ENCODE peak calls at places on chromosomes 13 and 19, in four cellular contexts. One of them, this sample, is unnamed.

GRCh38 chr19:18939922-18940775 is 868 bp downstream of the HOMER3 start:
- DNase-seq in progenitor cell of endocrine pancreas: peak
- DNase-seq in breast epithelium: no peak
- DNase-seq in GM23248: peak
- DNase-seq in this sample: peak

GRCh38 chr13:28730762-28731161 is 12.0 kb upstream of the SLC46A3 start:
- DNase-seq in GM23248: no peak
- DNase-seq in progenitor cell of endocrine pancreas: no peak
- DNase-seq in breast epithelium: no peak
- DNase-seq in this sample: no peak

GRCh38 chr19:47716270-47716937 is 3.2 kb downstream of the EHD2 start:
- DNase-seq in breast epithelium: no peak
- DNase-seq in progenitor cell of endocrine pancreas: no peak
- DNase-seq in GM23248: no peak
- DNase-seq in this sample: no peak

GRCh38 chr19:39190768-39191167 is 6.0 kb upstream of the NCCRP1 start:
- DNase-seq in breast epithelium: no peak
- DNase-seq in progenitor cell of endocrine pancreas: no peak
- DNase-seq in GM23248: no peak
- DNase-seq in this sample: no peak

GRCh38 chr19:43984687-43985000 is 656 bp downstream of the ZNF155 start:
- DNase-seq in breast epithelium: no peak
- DNase-seq in GM23248: peak
- DNase-seq in progenitor cell of endocrine pancreas: no peak
- DNase-seq in this sample: no peak

GRCh38 chr19:16867211-16867610 is 21.6 kb upstream of the F2RL3 start:
- DNase-seq in breast epithelium: no peak
- DNase-seq in progenitor cell of endocrine pancreas: no peak
- DNase-seq in GM23248: no peak
- DNase-seq in this sample: no peak

GRCh38 chr13:21576424-21576823 is 27.5 kb downstream of the MICU2 start:
- DNase-seq in GM23248: peak
- DNase-seq in progenitor cell of endocrine pancreas: no peak
- DNase-seq in breast epithelium: no peak
- DNase-seq in this sample: no peak

GRCh38 chr13:23428183-23428528 is 5.3 kb downstream of the SACS start:
- DNase-seq in progenitor cell of endocrine pancreas: no peak
- DNase-seq in GM23248: peak
- DNase-seq in breast epithelium: no peak
- DNase-seq in this sample: no peak

GRCh38 chr19:55147408-55148251 is 1.4 kb downstream of the TNNT1 start:
- DNase-seq in progenitor cell of endocrine pancreas: no peak
- DNase-seq in breast epithelium: no peak
- DNase-seq in GM23248: no peak
- DNase-seq in this sample: no peak

GRCh38 chr13:41765813-41766212 is 195.1 kb downstream of the VWA8 start:
- DNase-seq in progenitor cell of endocrine pancreas: no peak
- DNase-seq in breast epithelium: no peak
- DNase-seq in GM23248: no peak
- DNase-seq in this sample: no peak

GRCh38 chr19:55694656-55695491 is 19.8 kb downstream of the EPN1 start:
- DNase-seq in breast epithelium: no peak
- DNase-seq in progenitor cell of endocrine pancreas: no peak
- DNase-seq in GM23248: no peak
- DNase-seq in this sample: no peak

GRCh38 chr19:35337081-35337983 is 8.3 kb downstream of the CD22 start:
- DNase-seq in GM23248: no peak
- DNase-seq in breast epithelium: no peak
- DNase-seq in progenitor cell of endocrine pancreas: no peak
- DNase-seq in this sample: no peak

GRCh38 chr19:41548954-41549688 is 26.8 kb upstream of the CEACAM21 start:
- DNase-seq in progenitor cell of endocrine pancreas: no peak
- DNase-seq in GM23248: no peak
- DNase-seq in breast epithelium: no peak
- DNase-seq in this sample: no peak

GRCh38 chr13:49859568-49859967 is 67.1 kb upstream of the KPNA3 start:
- DNase-seq in GM23248: peak
- DNase-seq in progenitor cell of endocrine pancreas: no peak
- DNase-seq in breast epithelium: no peak
- DNase-seq in this sample: peak

GRCh38 chr19:39416152-39416551 is 3.7 kb downstream of the PLEKHG2 start:
- DNase-seq in breast epithelium: no peak
- DNase-seq in GM23248: no peak
- DNase-seq in progenitor cell of endocrine pancreas: no peak
- DNase-seq in this sample: no peak

GRCh38 chr13:111912453-111912866 is 154.5 kb upstream of the SOX1 start:
- DNase-seq in GM23248: no peak
- DNase-seq in progenitor cell of endocrine pancreas: peak
- DNase-seq in breast epithelium: peak
- DNase-seq in this sample: no peak